ENCODE peak calls at places on chromosomes 12 and 14, in eight cellular contexts. W is PC-3, E is brain microvascular endothelial cell, Y is epithelial cell of esophagus, F is pancreas, B is MM.1S, R is stomach, N is SK-N-SH. K is an unnamed sample.

GRCh38 chr14:60573943-60574496 is 65.1 kb downstream of the SIX6 start:
- DNase-seq in F (no peak), B (no peak), R (no peak), Y (no peak), E (no peak), W (no peak), N (no peak), K (peak; percentile 98)

GRCh38 chr14:69582829-69583228 is 8.2 kb upstream of the CCDC177 start:
- DNase-seq in N (no peak), W (no peak), R (no peak), B (no peak), E (no peak), F (no peak), Y (no peak), K (no peak)

GRCh38 chr12:76871751-76872150 is 7.1 kb downstream of the CSRP2 start:
- DNase-seq in W (no peak), R (no peak), Y (no peak), F (no peak), N (no peak), E (no peak), B (no peak), K (peak; percentile 58)

GRCh38 chr14:29528889-29529288 is 398.8 kb downstream of the PRKD1 start:
- DNase-seq in B (no peak), E (no peak), W (no peak), N (no peak), Y (no peak), R (no peak), F (no peak), K (no peak)

GRCh38 chr14:72033331-72033730 is 101.1 kb downstream of the RGS6 start:
- DNase-seq in W (peak; percentile 18), Y (no peak), F (peak; percentile 19), B (no peak), N (no peak), R (no peak), E (no peak), K (no peak)

GRCh38 chr12:85627584-85627983 is 208.6 kb downstream of the RASSF9 start:
- DNase-seq in F (no peak), N (no peak), W (peak; percentile 71), Y (peak; percentile 28), R (no peak), B (no peak), E (peak; percentile 20), K (peak; percentile 75)

GRCh38 chr12:14284189-14284722 is 81.2 kb upstream of the ATF7IP start:
- DNase-seq in Y (no peak), F (no peak), E (no peak), W (no peak), R (no peak), B (no peak), N (no peak), K (peak; percentile 17)

GRCh38 chr12:2336409-2336829 is 283.6 kb downstream of the CACNA1C start:
- DNase-seq in F (no peak), E (peak; percentile 91), W (peak; percentile 84), R (no peak), B (peak; percentile 92), Y (peak; percentile 34), N (no peak), K (peak; percentile 94)

GRCh38 chr14:28119849-28120248 is 646.7 kb upstream of the FOXG1 start:
- DNase-seq in W (peak; percentile 21), E (no peak), R (no peak), Y (no peak), F (no peak), B (no peak), N (no peak), K (no peak)

GRCh38 chr14:98931911-98932310 is 340.1 kb downstream of the BCL11B start:
- DNase-seq in Y (no peak), E (no peak), F (no peak), B (no peak), W (no peak), N (no peak), R (peak; percentile 36), K (no peak)

GRCh38 chr12:79938843-79939242 is 3.9 kb upstream of the PPP1R12A start:
- DNase-seq in B (no peak), E (no peak), F (no peak), W (no peak), N (no peak), Y (no peak), R (no peak), K (no peak)

GRCh38 chr14:103820908-103821307 is 26.5 kb downstream of the PPP1R13B start:
- DNase-seq in Y (no peak), N (no peak), E (no peak), B (no peak), W (no peak), F (no peak), R (no peak), K (no peak)

GRCh38 chr12:54033106-54033979 is 493 bp downstream of the HOXC5 start:
- DNase-seq in Y (no peak), W (peak; percentile 64), E (no peak), B (no peak), F (no peak), R (peak; percentile 54), N (peak; percentile 84), K (peak; percentile 32)

GRCh38 chr14:75050852-75051555 is at the start of gene MLH3:
- DNase-seq in Y (peak; percentile 79), R (peak; percentile 81), N (peak; percentile 93), W (peak; percentile 90), E (peak; percentile 38), B (peak; percentile 73), F (peak; percentile 75), K (peak; percentile 79)

GRCh38 chr14:76767681-76768055 is 6.4 kb downstream of the VASH1 start:
- DNase-seq in E (no peak), B (no peak), F (no peak), W (no peak), Y (no peak), R (no peak), N (no peak), K (no peak)

GRCh38 chr12:9634177-9634803 is 26.6 kb upstream of the KLRB1 start:
- DNase-seq in F (peak; percentile 52), B (peak; percentile 70), Y (peak; percentile 68), N (peak; percentile 35), E (peak; percentile 60), R (peak; percentile 69), W (peak; percentile 77), K (peak; percentile 74)

GRCh38 chr14:51460051-51460450 is 191.7 kb upstream of the FRMD6 start:
- DNase-seq in F (no peak), B (no peak), R (no peak), W (no peak), N (no peak), E (no peak), Y (no peak), K (no peak)

GRCh38 chr12:93884794-93885460 is 207.8 kb downstream of the CRADD start:
- DNase-seq in F (no peak), Y (no peak), N (no peak), W (no peak), B (no peak), R (no peak), E (peak; percentile 47), K (peak; percentile 48)

GRCh38 chr12:46209914-46210834 is 58.7 kb downstream of the SLC38A1 start:
- DNase-seq in R (peak; percentile 63), F (peak; percentile 75), Y (peak; percentile 97), E (no peak), N (no peak), B (no peak), W (peak; percentile 91), K (peak; percentile 49)

GRCh38 chr12:99605-100004 is 33.0 kb downstream of the IQSEC3 start:
- DNase-seq in F (no peak), E (no peak), R (no peak), Y (no peak), B (no peak), N (no peak), W (no peak), K (peak; percentile 12)

GRCh38 chr12:49542592-49543160 is 3.8 kb downstream of the KCNH3 start:
- DNase-seq in F (no peak), R (no peak), W (no peak), E (no peak), N (no peak), Y (no peak), B (no peak), K (no peak)

GRCh38 chr12:9902539-9903228 is 21.4 kb downstream of the KLRF2 start:
- DNase-seq in R (no peak), E (no peak), W (no peak), F (no peak), Y (peak; percentile 64), B (no peak), N (no peak), K (no peak)

GRCh38 chr12:1491983-1492697 is 102.2 kb downstream of the FBXL14 start:
- DNase-seq in N (no peak), R (no peak), E (no peak), W (no peak), B (no peak), Y (no peak), F (no peak), K (no peak)

GRCh38 chr12:49804821-49805220 is 23.4 kb downstream of the NCKAP5L start:
- DNase-seq in E (no peak), R (no peak), N (peak; percentile 2), B (no peak), W (no peak), Y (no peak), F (no peak), K (no peak)

GRCh38 chr14:31251028-31251958 is 43.7 kb upstream of the HECTD1 start:
- DNase-seq in F (no peak), W (no peak), N (no peak), R (peak; percentile 41), E (no peak), B (no peak), Y (peak; percentile 47), K (peak; percentile 28)

GRCh38 chr12:130162267-130162666 is at the start of gene FZD10:
- DNase-seq in B (no peak), F (no peak), Y (peak; percentile 35), N (peak; percentile 77), R (no peak), W (no peak), E (no peak), K (no peak)

GRCh38 chr12:124392271-124392990 is 97.5 kb downstream of the RFLNA start:
- DNase-seq in B (no peak), R (no peak), W (no peak), N (peak; percentile 77), E (peak; percentile 79), Y (no peak), F (no peak), K (no peak)
- TF ChIP-seq CTCF in B (no peak), R (no peak), W (peak; percentile 56), N (peak; percentile 50), E (peak; percentile 57), Y (no peak), F (no peak), K (peak; percentile 9)

GRCh38 chr12:57846577-57847319 is at the start of gene CTDSP2:
- DNase-seq in Y (peak; percentile 99), W (peak; percentile 97), F (peak; percentile 100), B (peak; percentile 98), E (peak; percentile 99), N (peak; percentile 99), R (peak; percentile 100), K (peak; percentile 99)
- TF ChIP-seq CTCF in Y (no peak), W (no peak), F (no peak), B (no peak), E (no peak), N (no peak), R (no peak), K (no peak)

GRCh38 chr14:95452176-95452889 is 64.1 kb downstream of the SYNE3 start:
- DNase-seq in N (peak; percentile 56), Y (peak; percentile 26), W (peak; percentile 25), E (peak; percentile 3), F (no peak), B (peak; percentile 15), R (no peak), K (no peak)
- TF ChIP-seq CTCF in N (peak; percentile 51), Y (peak; percentile 57), W (peak; percentile 50), E (peak; percentile 71), F (no peak), B (peak; percentile 28), R (no peak), K (peak; percentile 47)

GRCh38 chr12:121614872-121615467 is 11.4 kb upstream of the ORAI1 start:
- DNase-seq in R (no peak), F (no peak), B (no peak), E (no peak), N (no peak), W (no peak), Y (no peak), K (no peak)
- TF ChIP-seq CTCF in R (no peak), F (no peak), B (no peak), E (no peak), N (no peak), W (no peak), Y (no peak), K (no peak)

K was measured in fibroblast of the aortic adventitia.